ENCODE peak calls at places on chromosome 13, in eight cellular contexts. W, O, C, Y, B, V, D and Z are unnamed samples.

GRCh38 chr13:51525567-51526165 is 58.6 kb upstream of the WDFY2 start:
- DNase-seq in W (no peak), O (no peak), C (no peak), Y (no peak), B (no peak), V (no peak), D (no peak), Z (no peak)

GRCh38 chr13:97367016-97367415 is 67.0 kb upstream of the RAP2A start:
- DNase-seq in W (no peak), O (no peak), C (no peak), Y (no peak), B (no peak), V (no peak), D (peak), Z (no peak)

GRCh38 chr13:99063952-99064351 is 86.1 kb upstream of the DOCK9 start:
- DNase-seq in W (no peak), O (no peak), C (no peak), Y (no peak), B (no peak), V (no peak), D (no peak), Z (no peak)

GRCh38 chr13:105914637-105915036 is 620.8 kb downstream of the EFNB2 start:
- DNase-seq in W (no peak), O (no peak), C (no peak), Y (no peak), B (no peak), V (no peak), D (peak), Z (no peak)

GRCh38 chr13:106178816-106179215 is 356.6 kb downstream of the EFNB2 start:
- DNase-seq in W (no peak), O (no peak), C (no peak), Y (no peak), B (no peak), V (no peak), D (peak), Z (no peak)

GRCh38 chr13:96089749-96090239 is at the start of gene HS6ST3:
- DNase-seq in W (peak), O (no peak), C (no peak), Y (peak), B (peak), V (no peak), D (peak), Z (no peak)

GRCh38 chr13:44151474-44151873 is 222.2 kb upstream of the SERP2 start:
- DNase-seq in W (no peak), O (no peak), C (no peak), Y (no peak), B (no peak), V (no peak), D (no peak), Z (no peak)

GRCh38 chr13:51453959-51454703 is 1.3 kb upstream of the INTS6 start:
- DNase-seq in W (no peak), O (no peak), C (peak), Y (no peak), B (no peak), V (no peak), D (no peak), Z (peak)

GRCh38 chr13:76019421-76020044 is 383.4 kb downstream of the LMO7 start:
- DNase-seq in W (no peak), O (no peak), C (no peak), Y (peak), B (peak), V (no peak), D (no peak), Z (no peak)

GRCh38 chr13:104310861-104311260 is 1244.6 kb upstream of the SLC10A2 start:
- DNase-seq in W (no peak), O (no peak), C (no peak), Y (no peak), B (no peak), V (no peak), D (no peak), Z (no peak)

GRCh38 chr13:101309014-101309619 is 107.2 kb downstream of the NALCN start:
- DNase-seq in W (no peak), O (no peak), C (no peak), Y (no peak), B (no peak), V (no peak), D (peak), Z (no peak)

GRCh38 chr13:39684531-39685137 is 29.2 kb downstream of the COG6 start:
- DNase-seq in W (no peak), O (no peak), C (no peak), Y (no peak), B (no peak), V (no peak), D (peak), Z (no peak)

GRCh38 chr13:37870895-37871550 is 1.5 kb upstream of the TRPC4 start:
- DNase-seq in W (no peak), O (no peak), C (no peak), Y (no peak), B (no peak), V (no peak), D (peak), Z (no peak)

GRCh38 chr13:51894239-51894638 is 32.5 kb downstream of the CCDC70 start:
- DNase-seq in W (no peak), O (no peak), C (no peak), Y (no peak), B (no peak), V (no peak), D (no peak), Z (no peak)

GRCh38 chr13:38385152-38385891 is 35.7 kb downstream of the UFM1 start:
- DNase-seq in W (no peak), O (no peak), C (no peak), Y (no peak), B (no peak), V (no peak), D (no peak), Z (no peak)

GRCh38 chr13:99655351-99656091 is 154.2 kb downstream of the TM9SF2 start:
- DNase-seq in W (no peak), O (no peak), C (peak), Y (no peak), B (no peak), V (no peak), D (no peak), Z (peak)

GRCh38 chr13:64640002-64640401 is 2590.1 kb downstream of the PCDH9 start:
- DNase-seq in W (no peak), O (no peak), C (no peak), Y (no peak), B (no peak), V (no peak), D (no peak), Z (no peak)

GRCh38 chr13:68550330-68550729 is 1320.2 kb upstream of the PCDH9 start:
- DNase-seq in W (no peak), O (no peak), C (no peak), Y (no peak), B (no peak), V (no peak), D (no peak), Z (no peak)

GRCh38 chr13:114264886-114265611 is 16.4 kb upstream of the UPF3A start:
- DNase-seq in W (no peak), O (no peak), C (no peak), Y (no peak), B (no peak), V (no peak), D (no peak), Z (no peak)

GRCh38 chr13:34577051-34577450 is 365.0 kb upstream of the NBEA start:
- DNase-seq in W (no peak), O (no peak), C (no peak), Y (no peak), B (no peak), V (no peak), D (peak), Z (no peak)

GRCh38 chr13:61275740-61276139 is 139.9 kb downstream of the PCDH20 start:
- DNase-seq in W (no peak), O (no peak), C (no peak), Y (no peak), B (no peak), V (no peak), D (no peak), Z (no peak)

GRCh38 chr13:41897126-41897525 is 63.8 kb downstream of the VWA8 start:
- DNase-seq in W (no peak), O (no peak), C (no peak), Y (no peak), B (no peak), V (no peak), D (peak), Z (no peak)

GRCh38 chr13:112844411-112844810 is 124.6 kb upstream of the MCF2L start:
- DNase-seq in W (no peak), O (no peak), C (no peak), Y (no peak), B (no peak), V (no peak), D (no peak), Z (no peak)

GRCh38 chr13:39816936-39817335 is 161.5 kb downstream of the COG6 start:
- DNase-seq in W (no peak), O (no peak), C (no peak), Y (no peak), B (no peak), V (no peak), D (no peak), Z (no peak)

GRCh38 chr13:67408823-67409222 is 178.7 kb upstream of the PCDH9 start:
- DNase-seq in W (no peak), O (no peak), C (no peak), Y (no peak), B (no peak), V (no peak), D (peak), Z (no peak)